ENCODE peak calls at places on chromosomes 5 and 9, in ten cellular contexts. Z is sigmoid colon, I is A549, N is suprapubic skin, P is SK-N-SH, Y is stomach, C is K562, E is ovary, H is tibial nerve, S is esophagus muscularis mucosa. L is an unnamed sample. For H3K4me1, the result is how much of the 10 kb centered on the place peaks cover.

GRCh38 chr5:99034336-99034735 is 105.5 kb upstream of the CHD1 start:
- DNase-seq in H (no peak), Z (no peak), P (no peak), E (no peak), S (no peak), I (no peak), Y (peak), N (no peak), C (peak), L (peak)

GRCh38 chr9:121067655-121068054 is 7.1 kb upstream of the CNTRL start:
- DNase-seq in I (no peak), P (no peak), Z (no peak), S (no peak), N (no peak), C (no peak), H (no peak), Y (no peak), E (no peak), L (no peak)

GRCh38 chr5:84709075-84709474 is 324.4 kb upstream of the EDIL3 start:
- DNase-seq in Z (no peak), Y (no peak), S (no peak), P (no peak), C (no peak), I (no peak), H (no peak), N (no peak), E (no peak), L (no peak)

GRCh38 chr5:142364251-142365145 is 39.7 kb upstream of the SPRY4 start:
- DNase-seq in S (no peak), H (peak), Z (peak), E (no peak), P (no peak), N (peak), C (peak), Y (no peak), I (peak), L (peak)

GRCh38 chr9:86838883-86839497 is 108.3 kb downstream of the GAS1 start:
- DNase-seq in E (peak), I (no peak), P (no peak), Z (peak), H (no peak), C (no peak), Y (no peak), S (no peak), N (no peak), L (no peak)

GRCh38 chr5:104540448-104540847 is 977.9 kb upstream of the NUDT12 start:
- DNase-seq in I (no peak), C (no peak), S (no peak), N (no peak), E (peak), Z (no peak), H (no peak), P (no peak), Y (no peak), L (peak)

GRCh38 chr5:136197462-136198142 is 4.6 kb upstream of the SMIM32 start:
- DNase-seq in C (no peak), S (peak), P (peak), E (no peak), Y (no peak), Z (no peak), N (no peak), H (no peak), I (no peak), L (no peak)

GRCh38 chr9:74497750-74498615 is 848 bp downstream of the RORB start:
- DNase-seq in S (no peak), H (no peak), I (peak), Y (no peak), E (no peak), C (no peak), P (peak), N (no peak), Z (no peak), L (no peak)

GRCh38 chr9:131697097-131697496 is 42.8 kb downstream of the RAPGEF1 start:
- DNase-seq in Y (peak), I (no peak), C (no peak), S (no peak), N (no peak), H (no peak), P (no peak), E (peak), Z (peak), L (no peak)

GRCh38 chr5:82885657-82886389 is 191.4 kb downstream of the TMEM167A start:
- DNase-seq in Y (no peak), Z (no peak), C (no peak), E (no peak), P (no peak), I (peak), N (no peak), H (no peak), S (no peak), L (no peak)

GRCh38 chr5:174426388-174426787 is 298.0 kb upstream of the MSX2 start:
- DNase-seq in S (peak), C (no peak), P (no peak), I (no peak), Z (no peak), E (no peak), Y (no peak), N (no peak), H (no peak), L (no peak)

GRCh38 chr5:6634327-6634713 is 1.1 kb downstream of the SRD5A1 start:
- DNase-seq in H (no peak), Z (no peak), P (peak), E (no peak), S (no peak), N (no peak), Y (no peak), I (no peak), C (peak), L (no peak)

GRCh38 chr5:179870403-179870903 is 11.8 kb upstream of the MRNIP start:
- DNase-seq in I (peak), S (no peak), H (peak), E (peak), N (no peak), Y (peak), P (peak), Z (no peak), C (peak), L (no peak)
- TF ChIP-seq EP300 in I (no peak), S (no peak), H (no peak), E (no peak), N (no peak), Y (no peak), P (no peak), Z (no peak), C (no peak), L (no peak)

GRCh38 chr5:16180789-16181082 is 1.1 kb upstream of the MARCHF11 start:
- DNase-seq in S (no peak), I (no peak), E (no peak), Z (no peak), H (no peak), N (no peak), Y (no peak), P (no peak), C (no peak), L (no peak)

GRCh38 chr5:16179511-16179935 is at the start of gene MARCHF11:
- DNase-seq in N (no peak), Y (no peak), C (no peak), S (no peak), I (no peak), H (no peak), E (no peak), P (peak), Z (no peak), L (no peak)

GRCh38 chr5:16179936-16180788 is 571 bp upstream of the MARCHF11 start:
- DNase-seq in N (no peak), S (peak), C (no peak), I (no peak), H (no peak), P (no peak), Y (no peak), E (no peak), Z (no peak), L (no peak)

DNA sequence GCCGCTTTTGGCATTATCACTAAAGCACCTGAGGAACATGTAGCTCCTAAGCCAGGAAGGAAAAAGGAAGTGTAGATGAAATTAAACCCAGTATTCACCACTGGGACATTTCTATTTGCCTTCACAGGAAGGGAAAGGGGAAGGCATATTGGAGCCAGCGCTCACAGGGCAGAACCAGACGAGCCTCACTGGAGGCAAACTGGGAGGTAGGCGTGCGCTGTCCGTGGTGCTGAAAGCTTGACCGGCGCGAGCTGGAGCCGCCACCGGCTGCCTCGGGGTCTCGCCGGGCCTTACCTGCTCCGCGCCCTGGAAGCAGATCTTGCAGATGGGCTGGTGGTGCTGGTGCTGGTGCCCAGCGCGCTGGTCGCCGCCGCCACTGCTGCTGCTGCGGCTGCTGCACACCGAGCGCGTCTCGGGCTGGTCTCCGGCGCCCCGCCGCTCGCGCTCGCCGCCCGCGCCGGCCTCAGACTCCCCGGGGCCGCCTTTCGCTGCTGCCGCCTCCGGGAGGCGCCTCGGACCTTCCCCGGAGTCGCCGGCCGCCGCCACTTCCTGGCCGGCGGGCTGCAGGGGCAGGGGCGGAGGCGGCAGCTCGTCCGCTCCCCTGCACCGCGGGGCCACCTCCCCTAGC is 732 bp downstream of the MARCHF11 start:
- DNase-seq in Y (peak), C (peak), E (peak), N (no peak), H (peak), S (no peak), Z (no peak), I (no peak), P (peak), L (peak)
- H3K4me3 ChIP-seq in Y (peak), C (no peak), E (no peak), N (peak), H (peak), S (peak), Z (peak), I (no peak), P (peak), L (no peak)

GRCh38 chr5:172417130-172417802 is 37.1 kb downstream of the SH3PXD2B start:
- DNase-seq in N (peak), Y (no peak), C (no peak), S (no peak), Z (peak), E (no peak), I (peak), P (no peak), H (no peak), L (no peak)

GRCh38 chr5:172414618-172415599 is 39.4 kb downstream of the SH3PXD2B start:
- DNase-seq in N (no peak), P (no peak), E (peak), Y (no peak), C (no peak), H (peak), I (no peak), S (no peak), Z (peak), L (peak)

GRCh38 chr5:172413601-172414000 is 40.7 kb downstream of the SH3PXD2B start:
- DNase-seq in Y (no peak), E (no peak), P (no peak), S (no peak), I (no peak), H (no peak), N (no peak), Z (no peak), C (no peak), L (no peak)

GRCh38 chr5:172417983-172418630 is 36.2 kb downstream of the SH3PXD2B start:
- DNase-seq in N (peak), S (peak), E (peak), H (peak), P (no peak), I (peak), Z (peak), C (no peak), Y (peak), L (peak)

GRCh38 chr5:172415615-172416275 is 38.6 kb downstream of the SH3PXD2B start:
- DNase-seq in N (no peak), Y (no peak), E (no peak), Z (no peak), I (no peak), P (no peak), C (no peak), S (no peak), H (no peak), L (no peak)
- H3K4me1 ChIP-seq in N (half or more), Y (under half), E (half or more), Z (half or more), I (half or more), P (half or more), C (under half), S (half or more), H (half or more), L (half or more)

GRCh38 chr5:54696931-54697330 is 179.4 kb downstream of the SNX18 start:
- DNase-seq in H (no peak), E (no peak), I (no peak), C (peak), Z (no peak), Y (no peak), S (peak), P (no peak), N (no peak), L (no peak)
- TF ChIP-seq EP300 in H (no peak), E (no peak), I (no peak), C (no peak), Z (no peak), Y (no peak), S (no peak), P (no peak), N (no peak), L (no peak)

GRCh38 chr5:153490124-153491085 is at the start of gene GRIA1:
- DNase-seq in E (no peak), I (no peak), N (no peak), C (no peak), Y (no peak), H (no peak), P (peak), S (peak), Z (no peak), L (no peak)
- H3K4me3 ChIP-seq in E (no peak), I (no peak), N (no peak), C (no peak), Y (peak), H (peak), P (peak), S (peak), Z (peak), L (no peak)

DNA sequence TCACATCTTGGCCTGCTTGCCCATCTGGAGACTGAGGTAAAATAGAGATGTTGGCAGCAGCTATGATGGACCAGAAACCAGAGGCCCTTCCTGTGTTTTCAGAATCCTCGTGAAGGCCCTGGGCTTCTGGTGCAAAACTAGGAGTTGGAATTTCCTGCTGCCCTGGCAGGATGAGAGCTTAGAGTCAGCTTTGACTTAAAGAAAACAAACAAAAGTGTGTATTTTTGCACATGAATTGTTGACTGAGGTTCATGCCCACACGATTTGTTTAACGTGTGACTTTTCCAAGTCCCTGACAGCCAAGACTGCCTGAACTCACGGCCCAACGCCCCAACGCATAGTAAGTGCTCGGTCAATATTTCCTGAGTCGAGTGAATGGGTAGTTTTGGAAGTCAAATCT is 303.1 kb downstream of the MLLT3 start:
- DNase-seq in N (no peak), P (no peak), C (no peak), H (no peak), E (no peak), Z (no peak), Y (no peak), S (peak), I (no peak), L (no peak)
- H3K4me1 ChIP-seq in N (under half), P (under half), C (under half), H (under half), E (under half), Z (under half), Y (under half), S (under half), I (under half), L (under half)

DNA sequence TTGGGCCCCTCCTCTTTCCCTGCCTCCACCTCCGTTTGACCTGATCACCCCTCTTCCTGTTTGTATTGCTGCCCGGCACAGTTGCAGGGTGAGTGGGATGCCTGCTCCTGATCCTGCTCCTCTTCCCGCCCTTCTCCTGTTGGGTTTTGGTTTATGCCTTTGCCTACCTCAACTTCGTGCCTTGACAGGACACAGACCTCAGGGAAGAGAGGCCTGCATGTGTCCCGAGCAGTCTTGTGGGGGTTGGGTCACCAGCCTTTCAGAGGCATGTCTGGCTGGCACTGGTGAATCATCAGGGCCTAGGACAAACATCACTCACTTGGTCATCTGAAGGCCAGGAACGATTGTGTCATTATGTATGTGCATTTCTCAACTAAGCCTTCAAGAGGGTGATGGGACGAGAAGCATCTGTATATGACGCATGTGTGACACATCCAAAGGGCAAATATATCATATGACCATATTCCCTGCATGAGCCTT is 56.9 kb downstream of the NPR3 start:
- DNase-seq in C (no peak), P (no peak), N (no peak), E (no peak), Z (no peak), H (no peak), I (peak), S (no peak), Y (no peak), L (no peak)
- TF ChIP-seq EP300 in C (no peak), P (no peak), N (no peak), E (no peak), Z (no peak), H (no peak), I (peak), S (no peak), Y (no peak), L (no peak)

DNA sequence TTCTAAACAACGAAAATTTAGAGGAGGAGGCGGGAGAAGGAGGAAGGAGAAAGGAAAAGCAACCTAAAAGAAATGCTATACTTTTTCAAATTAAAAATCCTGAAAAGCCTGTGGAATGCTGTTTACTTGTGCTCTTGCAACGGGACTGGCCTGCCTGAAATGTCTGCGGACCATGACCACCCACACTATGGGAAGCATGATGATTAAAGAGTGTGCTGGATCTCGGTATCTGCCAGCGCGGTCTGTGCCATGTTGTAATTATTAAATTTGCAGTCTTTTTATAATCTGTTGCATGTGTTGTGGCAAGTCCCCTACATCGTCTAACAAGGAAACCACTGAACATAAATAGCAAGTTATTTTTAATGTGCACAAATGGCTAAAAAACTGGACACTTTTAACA is 111.4 kb downstream of the FANCC start:
- DNase-seq in I (no peak), S (no peak), C (no peak), H (no peak), P (peak), N (no peak), E (no peak), Z (no peak), Y (no peak), L (no peak)
- H3K4me3 ChIP-seq in I (no peak), S (no peak), C (no peak), H (peak), P (peak), N (no peak), E (no peak), Z (no peak), Y (no peak), L (no peak)

GRCh38 chr5:35922468-35922867 is 16.0 kb downstream of the CAPSL start:
- DNase-seq in S (no peak), C (no peak), Z (no peak), E (no peak), H (no peak), Y (no peak), I (peak), P (no peak), N (no peak), L (no peak)

GRCh38 chr5:35924122-35924949 is 14.1 kb downstream of the CAPSL start:
- DNase-seq in Z (no peak), C (no peak), N (no peak), E (no peak), P (no peak), S (no peak), H (no peak), Y (no peak), I (no peak), L (no peak)

GRCh38 chr5:35919191-35919590 is 19.2 kb downstream of the CAPSL start:
- DNase-seq in E (no peak), P (no peak), I (no peak), C (no peak), N (no peak), Z (no peak), S (no peak), H (peak), Y (no peak), L (no peak)

GRCh38 chr5:35921930-35922329 is 16.5 kb downstream of the CAPSL start:
- DNase-seq in I (no peak), Z (no peak), E (no peak), P (no peak), N (no peak), C (no peak), H (no peak), S (no peak), Y (no peak), L (no peak)

DNA sequence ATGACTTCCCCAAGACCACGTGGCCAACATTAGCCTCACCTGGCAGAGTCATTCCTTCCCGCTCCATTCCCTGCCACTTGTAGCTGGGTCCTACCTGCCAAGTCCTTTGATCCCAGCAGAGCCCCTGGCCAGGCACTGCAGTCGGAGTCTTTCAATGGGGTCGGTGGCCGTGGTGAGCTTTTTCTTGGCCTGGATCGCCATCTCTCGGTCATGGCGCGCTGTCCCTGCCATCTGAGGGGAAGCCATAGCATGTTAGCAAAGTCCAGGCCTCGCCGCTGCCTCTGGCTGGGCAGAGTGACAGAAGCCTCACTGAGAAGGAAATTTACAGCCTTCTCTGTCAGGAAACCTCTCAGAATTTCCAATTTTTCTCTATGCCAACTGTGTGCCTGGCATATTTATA is 17.5 kb downstream of the CAPSL start:
- DNase-seq in P (peak), N (no peak), I (peak), C (no peak), E (no peak), S (no peak), Z (no peak), Y (no peak), H (no peak), L (no peak)
- H3K4me1 ChIP-seq in P (under half), N (under half), I (under half), C (under half), E (under half), S (under half), Z (under half), Y (under half), H (under half), L (under half)